ENCODE peak calls at places on chromosomes 7 and 10, in eight cellular contexts. One of them, this sample, is unnamed.

GRCh38 chr7:114175140-114175539 is 239.5 kb upstream of the FOXP2 start:
- DNase-seq in retina: no peak
- DNase-seq in lower lobe of right lung: no peak
- DNase-seq in Calu3: no peak
- DNase-seq in effector CD4-positive, alpha-beta T cell: no peak
- DNase-seq in CD4-positive, alpha-beta T cell: no peak
- DNase-seq in germinal center: no peak
- DNase-seq in activated CD8-positive, alpha-beta memory T cell treated with anti-CD3 and anti-CD28 coated beads for 24 hours: no peak
- DNase-seq in this sample: no peak

GRCh38 chr10:79979973-79980687 is 31.2 kb upstream of the SFTPD start:
- DNase-seq in retina: no peak
- DNase-seq in lower lobe of right lung: no peak
- DNase-seq in Calu3: no peak
- DNase-seq in effector CD4-positive, alpha-beta T cell: no peak
- DNase-seq in CD4-positive, alpha-beta T cell: no peak
- DNase-seq in germinal center: no peak
- DNase-seq in activated CD8-positive, alpha-beta memory T cell treated with anti-CD3 and anti-CD28 coated beads for 24 hours: no peak
- DNase-seq in this sample: no peak

GRCh38 chr10:34884272-34884952 is 69.3 kb upstream of the PARD3 start:
- DNase-seq in retina: no peak
- DNase-seq in lower lobe of right lung: no peak
- DNase-seq in Calu3: no peak
- DNase-seq in effector CD4-positive, alpha-beta T cell: no peak
- DNase-seq in CD4-positive, alpha-beta T cell: no peak
- DNase-seq in germinal center: no peak
- DNase-seq in activated CD8-positive, alpha-beta memory T cell treated with anti-CD3 and anti-CD28 coated beads for 24 hours: no peak
- DNase-seq in this sample: no peak

GRCh38 chr10:110212119-110213006 is 5.0 kb downstream of the MXI1 start:
- DNase-seq in retina: no peak
- DNase-seq in lower lobe of right lung: peak
- DNase-seq in Calu3: no peak
- DNase-seq in effector CD4-positive, alpha-beta T cell: peak
- DNase-seq in CD4-positive, alpha-beta T cell: peak
- DNase-seq in germinal center: peak
- DNase-seq in activated CD8-positive, alpha-beta memory T cell treated with anti-CD3 and anti-CD28 coated beads for 24 hours: no peak
- DNase-seq in this sample: peak

GRCh38 chr7:30468791-30469190 is 9.8 kb downstream of the NOD1 start:
- DNase-seq in retina: no peak
- DNase-seq in lower lobe of right lung: no peak
- DNase-seq in Calu3: no peak
- DNase-seq in effector CD4-positive, alpha-beta T cell: no peak
- DNase-seq in CD4-positive, alpha-beta T cell: no peak
- DNase-seq in germinal center: no peak
- DNase-seq in activated CD8-positive, alpha-beta memory T cell treated with anti-CD3 and anti-CD28 coated beads for 24 hours: peak
- DNase-seq in this sample: no peak

GRCh38 chr7:158030071-158030470 is 557.6 kb downstream of the PTPRN2 start:
- DNase-seq in retina: no peak
- DNase-seq in lower lobe of right lung: no peak
- DNase-seq in Calu3: no peak
- DNase-seq in effector CD4-positive, alpha-beta T cell: no peak
- DNase-seq in CD4-positive, alpha-beta T cell: no peak
- DNase-seq in germinal center: no peak
- DNase-seq in activated CD8-positive, alpha-beta memory T cell treated with anti-CD3 and anti-CD28 coated beads for 24 hours: no peak
- DNase-seq in this sample: no peak

GRCh38 chr7:908159-908918 is 32.0 kb downstream of the GET4 start:
- DNase-seq in retina: no peak
- DNase-seq in lower lobe of right lung: no peak
- DNase-seq in Calu3: no peak
- DNase-seq in effector CD4-positive, alpha-beta T cell: no peak
- DNase-seq in CD4-positive, alpha-beta T cell: no peak
- DNase-seq in germinal center: no peak
- DNase-seq in activated CD8-positive, alpha-beta memory T cell treated with anti-CD3 and anti-CD28 coated beads for 24 hours: no peak
- DNase-seq in this sample: peak

GRCh38 chr10:57964371-57964770 is 303.3 kb downstream of the IPMK start:
- DNase-seq in retina: no peak
- DNase-seq in lower lobe of right lung: no peak
- DNase-seq in Calu3: no peak
- DNase-seq in effector CD4-positive, alpha-beta T cell: no peak
- DNase-seq in CD4-positive, alpha-beta T cell: no peak
- DNase-seq in germinal center: no peak
- DNase-seq in activated CD8-positive, alpha-beta memory T cell treated with anti-CD3 and anti-CD28 coated beads for 24 hours: no peak
- DNase-seq in this sample: no peak

GRCh38 chr10:4650572-4650971 is 175.4 kb upstream of the AKR1E2 start:
- DNase-seq in retina: no peak
- DNase-seq in lower lobe of right lung: no peak
- DNase-seq in Calu3: no peak
- DNase-seq in effector CD4-positive, alpha-beta T cell: no peak
- DNase-seq in CD4-positive, alpha-beta T cell: no peak
- DNase-seq in germinal center: no peak
- DNase-seq in activated CD8-positive, alpha-beta memory T cell treated with anti-CD3 and anti-CD28 coated beads for 24 hours: no peak
- DNase-seq in this sample: no peak

GRCh38 chr7:30661926-30662325 is 20.3 kb downstream of the CRHR2 start:
- DNase-seq in retina: no peak
- DNase-seq in lower lobe of right lung: no peak
- DNase-seq in Calu3: no peak
- DNase-seq in effector CD4-positive, alpha-beta T cell: no peak
- DNase-seq in CD4-positive, alpha-beta T cell: no peak
- DNase-seq in germinal center: no peak
- DNase-seq in activated CD8-positive, alpha-beta memory T cell treated with anti-CD3 and anti-CD28 coated beads for 24 hours: no peak
- DNase-seq in this sample: no peak

GRCh38 chr7:135755351-135755753 is 6.7 kb upstream of the FAM180A start:
- DNase-seq in retina: no peak
- DNase-seq in lower lobe of right lung: no peak
- DNase-seq in Calu3: no peak
- DNase-seq in effector CD4-positive, alpha-beta T cell: no peak
- DNase-seq in CD4-positive, alpha-beta T cell: no peak
- DNase-seq in germinal center: no peak
- DNase-seq in activated CD8-positive, alpha-beta memory T cell treated with anti-CD3 and anti-CD28 coated beads for 24 hours: no peak
- DNase-seq in this sample: no peak

GRCh38 chr10:128077155-128077875 is 48.9 kb downstream of the MKI67 start:
- DNase-seq in retina: no peak
- DNase-seq in lower lobe of right lung: no peak
- DNase-seq in Calu3: no peak
- DNase-seq in effector CD4-positive, alpha-beta T cell: no peak
- DNase-seq in CD4-positive, alpha-beta T cell: no peak
- DNase-seq in germinal center: no peak
- DNase-seq in activated CD8-positive, alpha-beta memory T cell treated with anti-CD3 and anti-CD28 coated beads for 24 hours: peak
- DNase-seq in this sample: no peak

GRCh38 chr7:144812379-144813283 is 23.2 kb downstream of the TPK1 start:
- DNase-seq in retina: no peak
- DNase-seq in lower lobe of right lung: no peak
- DNase-seq in Calu3: no peak
- DNase-seq in effector CD4-positive, alpha-beta T cell: peak
- DNase-seq in CD4-positive, alpha-beta T cell: peak
- DNase-seq in germinal center: peak
- DNase-seq in activated CD8-positive, alpha-beta memory T cell treated with anti-CD3 and anti-CD28 coated beads for 24 hours: no peak
- DNase-seq in this sample: peak

This sample was measured in naive thymus-derived CD8-positive, alpha-beta T cell.